ENCODE peak calls at places on chromosome 21, in six cellular contexts. One of them, this sample, is unnamed.

GRCh38 chr21:21387891-21388290 is 389.7 kb downstream of the NCAM2 start:
- DNase-seq in neural progenitor cell: no peak
- DNase-seq in HCT116: no peak
- DNase-seq in PC-9: no peak
- DNase-seq in HepG2: no peak
- DNase-seq in K562: no peak
- DNase-seq in this sample: no peak

GRCh38 chr21:40118527-40118926 is 251.3 kb downstream of the PCP4 start:
- DNase-seq in neural progenitor cell: no peak
- DNase-seq in HCT116: no peak
- DNase-seq in PC-9: no peak
- DNase-seq in HepG2: no peak
- DNase-seq in K562: no peak
- DNase-seq in this sample: no peak

GRCh38 chr21:16891821-16892220 is 621.0 kb upstream of the CXADR start:
- DNase-seq in neural progenitor cell: no peak
- DNase-seq in HCT116: no peak
- DNase-seq in PC-9: peak; percentile 25
- DNase-seq in HepG2: no peak
- DNase-seq in K562: no peak
- DNase-seq in this sample: no peak

GRCh38 chr21:39444406-39445145 is 1.0 kb downstream of the LCA5L start:
- DNase-seq in neural progenitor cell: peak; percentile 64
- DNase-seq in HCT116: no peak
- DNase-seq in PC-9: no peak
- DNase-seq in HepG2: no peak
- DNase-seq in K562: no peak
- DNase-seq in this sample: peak; percentile 11

GRCh38 chr21:40254540-40255455 is 387.6 kb downstream of the PCP4 start:
- DNase-seq in neural progenitor cell: no peak
- DNase-seq in HCT116: no peak
- DNase-seq in PC-9: no peak
- DNase-seq in HepG2: no peak
- DNase-seq in K562: no peak
- DNase-seq in this sample: peak; percentile 11

GRCh38 chr21:39707316-39707715 is 37.7 kb upstream of the IGSF5 start:
- DNase-seq in neural progenitor cell: no peak
- DNase-seq in HCT116: no peak
- DNase-seq in PC-9: no peak
- DNase-seq in HepG2: no peak
- DNase-seq in K562: no peak
- DNase-seq in this sample: no peak

GRCh38 chr21:43911015-43911934 is 46.3 kb downstream of the AGPAT3 start:
- DNase-seq in neural progenitor cell: no peak
- DNase-seq in HCT116: no peak
- DNase-seq in PC-9: no peak
- DNase-seq in HepG2: peak; percentile 68
- DNase-seq in K562: no peak
- DNase-seq in this sample: no peak

GRCh38 chr21:38310619-38311018 is 53.8 kb downstream of the KCNJ15 start:
- DNase-seq in neural progenitor cell: no peak
- DNase-seq in HCT116: no peak
- DNase-seq in PC-9: no peak
- DNase-seq in HepG2: no peak
- DNase-seq in K562: no peak
- DNase-seq in this sample: no peak

GRCh38 chr21:26686278-26686677 is 113.2 kb upstream of the CYYR1 start:
- DNase-seq in neural progenitor cell: no peak
- DNase-seq in HCT116: no peak
- DNase-seq in PC-9: peak; percentile 5
- DNase-seq in HepG2: no peak
- DNase-seq in K562: no peak
- DNase-seq in this sample: no peak

GRCh38 chr21:38712076-38712475 is 93.7 kb upstream of the ETS2 start:
- DNase-seq in neural progenitor cell: peak; percentile 64
- DNase-seq in HCT116: peak; percentile 31
- DNase-seq in PC-9: no peak
- DNase-seq in HepG2: peak; percentile 62
- DNase-seq in K562: peak; percentile 32
- DNase-seq in this sample: no peak

DNA sequence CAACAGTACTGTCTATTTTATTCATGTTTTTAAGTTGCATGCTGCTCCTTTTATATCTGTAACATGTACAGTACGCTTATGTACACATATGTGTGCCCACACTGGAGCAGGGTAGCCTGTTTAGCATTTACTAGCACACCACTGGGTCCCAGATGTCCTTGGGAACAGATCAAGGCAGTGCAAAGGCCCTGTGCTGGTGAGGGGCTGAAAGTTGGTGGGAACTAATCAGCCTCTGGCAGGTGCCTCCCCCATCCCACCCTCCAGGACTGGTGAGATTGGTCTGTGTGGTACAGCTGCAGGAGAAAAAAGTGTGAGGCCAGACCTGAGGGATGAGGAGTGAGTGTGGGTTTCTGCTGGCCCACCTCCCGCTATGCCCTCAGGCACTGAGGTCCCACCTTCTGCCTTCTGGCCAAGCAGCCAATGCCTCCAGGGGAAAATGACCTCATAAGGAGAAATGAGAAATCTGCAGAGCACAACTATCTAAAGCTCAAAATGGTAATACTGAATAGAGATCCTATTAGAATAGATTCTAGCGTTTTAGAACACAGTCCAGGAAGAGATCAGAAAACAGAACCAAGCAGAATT is 58.9 kb downstream of the POFUT2 start:
- DNase-seq in neural progenitor cell: no peak
- DNase-seq in HCT116: no peak
- DNase-seq in PC-9: no peak
- DNase-seq in HepG2: no peak
- DNase-seq in K562: no peak
- DNase-seq in this sample: no peak
- TF ChIP-seq EZH2 in neural progenitor cell: no peak
- TF ChIP-seq EZH2 in HCT116: no peak
- TF ChIP-seq EZH2 in PC-9: no peak
- TF ChIP-seq EZH2 in HepG2: no peak
- TF ChIP-seq EZH2 in K562: no peak
- TF ChIP-seq EZH2 in this sample: no peak

GRCh38 chr21:41506005-41506404 is 2.0 kb downstream of the TMPRSS2 start:
- DNase-seq in neural progenitor cell: no peak
- DNase-seq in HCT116: no peak
- DNase-seq in PC-9: no peak
- DNase-seq in HepG2: no peak
- DNase-seq in K562: no peak
- DNase-seq in this sample: no peak

GRCh38 chr21:41508415-41509205 is 652 bp upstream of the TMPRSS2 start:
- DNase-seq in neural progenitor cell: no peak
- DNase-seq in HCT116: no peak
- DNase-seq in PC-9: no peak
- DNase-seq in HepG2: no peak
- DNase-seq in K562: no peak
- DNase-seq in this sample: no peak

GRCh38 chr21:41507521-41508414 is at the start of gene TMPRSS2:
- DNase-seq in neural progenitor cell: peak; percentile 72
- DNase-seq in HCT116: no peak
- DNase-seq in PC-9: peak; percentile 35
- DNase-seq in HepG2: no peak
- DNase-seq in K562: no peak
- DNase-seq in this sample: no peak

GRCh38 chr21:41509206-41509496 is 1.2 kb upstream of the TMPRSS2 start:
- DNase-seq in neural progenitor cell: no peak
- DNase-seq in HCT116: no peak
- DNase-seq in PC-9: no peak
- DNase-seq in HepG2: no peak
- DNase-seq in K562: no peak
- DNase-seq in this sample: no peak

GRCh38 chr21:41506526-41507520 is 1.1 kb downstream of the TMPRSS2 start:
- DNase-seq in neural progenitor cell: peak; percentile 74
- DNase-seq in HCT116: no peak
- DNase-seq in PC-9: peak; percentile 25
- DNase-seq in HepG2: no peak
- DNase-seq in K562: no peak
- DNase-seq in this sample: no peak
- TF ChIP-seq EZH2 in neural progenitor cell: peak; percentile 87
- TF ChIP-seq EZH2 in HCT116: no peak
- TF ChIP-seq EZH2 in PC-9: no peak
- TF ChIP-seq EZH2 in HepG2: no peak
- TF ChIP-seq EZH2 in K562: no peak
- TF ChIP-seq EZH2 in this sample: no peak

DNA sequence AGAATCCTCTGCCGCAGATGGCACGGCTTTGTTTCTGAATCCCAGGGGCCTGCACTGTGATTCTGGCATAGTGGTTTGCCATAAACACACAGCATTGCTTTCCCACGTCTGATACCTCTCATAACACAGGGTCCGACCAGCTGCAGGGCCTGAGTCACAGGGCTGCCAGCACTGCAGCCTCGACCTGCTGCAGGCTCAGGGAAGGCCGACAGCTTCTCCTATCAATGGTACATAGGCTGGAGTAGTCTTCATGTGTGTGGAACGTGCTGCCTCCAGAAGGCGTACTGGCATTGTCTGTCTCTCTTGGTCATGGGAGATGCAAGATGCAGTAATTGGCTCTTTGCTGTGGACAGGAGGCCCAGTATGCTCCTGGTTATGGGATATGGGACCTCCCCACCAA is 53.5 kb upstream of the PDE9A start:
- DNase-seq in neural progenitor cell: no peak
- DNase-seq in HCT116: no peak
- DNase-seq in PC-9: no peak
- DNase-seq in HepG2: no peak
- DNase-seq in K562: no peak
- DNase-seq in this sample: no peak
- TF ChIP-seq EZH2 in neural progenitor cell: no peak
- TF ChIP-seq EZH2 in HCT116: no peak
- TF ChIP-seq EZH2 in PC-9: no peak
- TF ChIP-seq EZH2 in HepG2: no peak
- TF ChIP-seq EZH2 in K562: peak; percentile 42
- TF ChIP-seq EZH2 in this sample: no peak

DNA sequence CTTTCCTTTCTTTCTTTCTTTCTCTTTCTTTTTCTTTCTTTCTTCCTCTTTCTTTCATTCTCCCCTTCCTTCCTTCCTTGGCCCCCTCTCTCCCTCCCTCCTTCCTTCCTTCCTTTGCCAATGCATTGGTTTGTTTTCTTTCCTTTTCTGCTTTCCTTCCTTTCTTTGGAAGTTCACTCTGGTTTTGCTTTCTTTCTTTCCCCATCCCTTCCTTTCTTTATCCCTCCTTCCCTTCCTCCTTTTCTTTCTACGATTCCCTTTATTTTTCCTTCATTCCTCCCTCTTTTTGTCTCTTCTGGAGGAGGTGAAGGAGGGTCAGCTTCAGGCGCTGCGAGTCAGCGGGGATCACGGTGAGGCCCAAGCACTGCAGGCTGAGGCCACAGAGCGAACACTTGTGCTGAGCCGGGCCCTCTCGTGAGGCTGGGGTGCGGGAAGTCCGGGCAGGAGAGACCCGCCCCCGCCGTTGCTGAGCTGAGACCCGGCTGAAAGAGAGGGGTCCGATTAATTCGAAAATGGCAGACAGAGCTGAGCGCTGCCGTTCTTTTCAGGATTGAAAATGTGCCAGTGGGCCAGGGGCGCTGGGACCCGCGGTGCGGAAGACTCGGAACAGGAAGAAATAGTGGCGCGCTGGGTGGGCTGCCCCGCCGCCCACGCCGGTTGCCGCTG is 1.5 kb downstream of the SIM2 start:
- DNase-seq in neural progenitor cell: peak; percentile 65
- DNase-seq in HCT116: no peak
- DNase-seq in PC-9: no peak
- DNase-seq in HepG2: no peak
- DNase-seq in K562: no peak
- DNase-seq in this sample: no peak
- TF ChIP-seq EZH2 in neural progenitor cell: peak; percentile 92
- TF ChIP-seq EZH2 in HCT116: no peak
- TF ChIP-seq EZH2 in PC-9: no peak
- TF ChIP-seq EZH2 in HepG2: no peak
- TF ChIP-seq EZH2 in K562: no peak
- TF ChIP-seq EZH2 in this sample: peak; percentile 78

DNA sequence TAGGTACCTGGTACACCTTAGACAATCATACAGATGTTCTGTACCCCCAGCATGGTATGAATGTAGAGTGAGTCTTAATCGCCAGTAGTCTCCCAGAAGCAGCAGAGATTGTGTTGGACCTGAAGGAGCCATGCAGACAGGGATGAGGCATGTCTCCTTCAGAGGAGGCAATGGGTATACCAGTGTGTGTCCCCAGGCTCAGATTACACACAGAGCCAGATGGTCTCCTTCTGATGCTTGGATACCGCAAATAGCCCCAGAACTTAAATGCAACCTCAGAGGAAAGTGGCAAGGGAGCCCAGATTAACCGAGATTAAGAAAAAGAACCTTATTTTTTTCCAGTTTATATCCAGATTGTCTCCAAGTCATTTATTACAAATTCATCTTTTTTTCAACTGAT is 96.8 kb upstream of the C21orf91 start:
- DNase-seq in neural progenitor cell: no peak
- DNase-seq in HCT116: no peak
- DNase-seq in PC-9: no peak
- DNase-seq in HepG2: no peak
- DNase-seq in K562: no peak
- DNase-seq in this sample: no peak
- TF ChIP-seq EZH2 in neural progenitor cell: no peak
- TF ChIP-seq EZH2 in HCT116: no peak
- TF ChIP-seq EZH2 in PC-9: no peak
- TF ChIP-seq EZH2 in HepG2: no peak
- TF ChIP-seq EZH2 in K562: no peak
- TF ChIP-seq EZH2 in this sample: no peak

GRCh38 chr21:33070921-33071877 is 1.3 kb downstream of the OLIG1 start:
- DNase-seq in neural progenitor cell: peak; percentile 60
- DNase-seq in HCT116: no peak
- DNase-seq in PC-9: no peak
- DNase-seq in HepG2: no peak
- DNase-seq in K562: no peak
- DNase-seq in this sample: no peak
- TF ChIP-seq EZH2 in neural progenitor cell: peak; percentile 100
- TF ChIP-seq EZH2 in HCT116: no peak
- TF ChIP-seq EZH2 in PC-9: no peak
- TF ChIP-seq EZH2 in HepG2: peak; percentile 62
- TF ChIP-seq EZH2 in K562: no peak
- TF ChIP-seq EZH2 in this sample: no peak

GRCh38 chr21:34671891-34672290 is 3.1 kb downstream of the CLIC6 start:
- DNase-seq in neural progenitor cell: no peak
- DNase-seq in HCT116: no peak
- DNase-seq in PC-9: no peak
- DNase-seq in HepG2: no peak
- DNase-seq in K562: no peak
- DNase-seq in this sample: no peak

GRCh38 chr21:34669149-34669879 is 520 bp downstream of the CLIC6 start:
- DNase-seq in neural progenitor cell: peak; percentile 57
- DNase-seq in HCT116: no peak
- DNase-seq in PC-9: no peak
- DNase-seq in HepG2: no peak
- DNase-seq in K562: no peak
- DNase-seq in this sample: no peak

GRCh38 chr21:34668803-34669148 is at the start of gene CLIC6:
- DNase-seq in neural progenitor cell: peak; percentile 57
- DNase-seq in HCT116: no peak
- DNase-seq in PC-9: no peak
- DNase-seq in HepG2: no peak
- DNase-seq in K562: no peak
- DNase-seq in this sample: no peak

GRCh38 chr21:34670962-34671348 is 2.2 kb downstream of the CLIC6 start:
- DNase-seq in neural progenitor cell: peak; percentile 41
- DNase-seq in HCT116: no peak
- DNase-seq in PC-9: no peak
- DNase-seq in HepG2: no peak
- DNase-seq in K562: no peak
- DNase-seq in this sample: no peak

GRCh38 chr21:34670220-34670961 is 1.6 kb downstream of the CLIC6 start:
- DNase-seq in neural progenitor cell: peak; percentile 57
- DNase-seq in HCT116: no peak
- DNase-seq in PC-9: no peak
- DNase-seq in HepG2: no peak
- DNase-seq in K562: no peak
- DNase-seq in this sample: no peak
- TF ChIP-seq EZH2 in neural progenitor cell: peak; percentile 76
- TF ChIP-seq EZH2 in HCT116: no peak
- TF ChIP-seq EZH2 in PC-9: peak; percentile 74
- TF ChIP-seq EZH2 in HepG2: peak; percentile 57
- TF ChIP-seq EZH2 in K562: no peak
- TF ChIP-seq EZH2 in this sample: peak; percentile 100

This sample was measured in keratinocyte.